ENCODE peak calls at places on chromosome 2, in four cellular contexts. V is heart left ventricle, N is tibial nerve, O is ovary. L is an unnamed sample.

GRCh38 chr2:117835990-117836760 is 21.7 kb downstream of the DDX18 start:
- DNase-seq in N (peak), O (peak), V (peak), L (peak)

GRCh38 chr2:96145028-96145939 is at the start of gene DUSP2:
- DNase-seq in N (peak), O (peak), V (peak), L (peak)

GRCh38 chr2:170253721-170254230 is 75.8 kb downstream of the MYO3B start:
- DNase-seq in O (no peak), V (no peak), N (no peak), L (no peak)

GRCh38 chr2:170651603-170652002 is 63.5 kb upstream of the SP5 start:
- DNase-seq in V (no peak), O (no peak), N (no peak), L (no peak)

GRCh38 chr2:36380624-36381481 is 25.3 kb downstream of the CRIM1 start:
- DNase-seq in V (peak), O (peak), N (no peak), L (no peak)

GRCh38 chr2:169351725-169352124 is 10.6 kb downstream of the LRP2 start:
- DNase-seq in N (no peak), V (no peak), O (no peak), L (no peak)

GRCh38 chr2:31251851-31252250 is 17.9 kb downstream of the EHD3 start:
- DNase-seq in O (no peak), V (no peak), N (no peak), L (no peak)

GRCh38 chr2:222319576-222320440 is 21.0 kb upstream of the PAX3 start:
- DNase-seq in O (no peak), N (no peak), V (no peak), L (no peak)

GRCh38 chr2:153739394-153739793 is 132.3 kb upstream of the GALNT13 start:
- DNase-seq in V (no peak), N (no peak), O (no peak), L (no peak)

GRCh38 chr2:132429941-132430573 is 13.5 kb downstream of the GPR39 start:
- DNase-seq in N (no peak), V (no peak), O (no peak), L (no peak)

GRCh38 chr2:38620282-38620977 is 17.7 kb upstream of the HNRNPLL start:
- DNase-seq in V (no peak), O (no peak), N (no peak), L (no peak)

GRCh38 chr2:96839288-96839874 is 4.4 kb downstream of the ANKRD23 start:
- DNase-seq in V (no peak), N (no peak), O (no peak), L (no peak)

GRCh38 chr2:879540-879939 is 71.1 kb upstream of the SNTG2 start:
- DNase-seq in N (no peak), V (no peak), O (no peak), L (no peak)

GRCh38 chr2:28543316-28544068 is 47.6 kb downstream of the PLB1 start:
- DNase-seq in V (no peak), O (no peak), N (no peak), L (no peak)
- H3K27ac ChIP-seq in V (no peak), O (no peak), N (no peak), L (no peak)

GRCh38 chr2:217905395-217905794 is 97.4 kb downstream of the TNS1 start:
- DNase-seq in O (peak), N (peak), V (peak), L (peak)
- TF ChIP-seq POLR2A in O (no peak), N (no peak), V (peak), L (peak)

GRCh38 chr2:174617120-174617519 is 19.5 kb upstream of the WIPF1 start:
- DNase-seq in V (no peak), N (no peak), O (no peak), L (no peak)
- H3K27ac ChIP-seq in V (no peak), N (peak), O (no peak), L (no peak)

GRCh38 chr2:231708050-231708772 is at the start of gene PTMA:
- DNase-seq in N (peak), V (peak), O (peak), L (peak)
- TF ChIP-seq POLR2A in N (peak), V (peak), O (peak), L (peak)

GRCh38 chr2:238286551-238286950 is 1.9 kb downstream of the PER2 start:
- DNase-seq in O (peak), V (peak), N (peak), L (peak)

GRCh38 chr2:238286987-238287386 is 1.4 kb downstream of the PER2 start:
- DNase-seq in N (no peak), O (no peak), V (no peak), L (peak)

GRCh38 chr2:238284802-238285515 is 3.5 kb downstream of the PER2 start:
- DNase-seq in V (no peak), O (no peak), N (no peak), L (no peak)

GRCh38 chr2:238285653-238286082 is 2.7 kb downstream of the PER2 start:
- DNase-seq in V (peak), O (peak), N (peak), L (peak)

GRCh38 chr2:238286095-238286494 is 2.3 kb downstream of the PER2 start:
- DNase-seq in V (no peak), N (no peak), O (no peak), L (no peak)
- H3K27ac ChIP-seq in V (peak), N (peak), O (peak), L (peak)

GRCh38 chr2:207926133-207927076 is 98.9 kb downstream of the PLEKHM3 start:
- DNase-seq in V (no peak), N (no peak), O (peak), L (peak)
- TF ChIP-seq POLR2A in V (no peak), N (no peak), O (no peak), L (no peak)

GRCh38 chr2:120503206-120503792 is 157.4 kb downstream of the INHBB start:
- DNase-seq in O (no peak), N (no peak), V (no peak), L (no peak)
- H3K27ac ChIP-seq in O (no peak), N (no peak), V (peak), L (no peak)

GRCh38 chr2:70280242-70280798 is 13.2 kb downstream of the SNRPG start:
- DNase-seq in N (no peak), V (no peak), O (no peak), L (no peak)
- TF ChIP-seq POLR2A in N (no peak), V (no peak), O (no peak), L (no peak)

L was measured in prostate gland.